ENCODE peak calls at places on chromosome 7, in five cellular contexts. H is upper lobe of right lung; M is CD8-positive, alpha-beta T cell; B is sigmoid colon; R is spleen. F is an unnamed sample. For H3K27me3, the result is how much of the 10 kb centered on the place peaks cover.

GRCh38 chr7:113715981-113716870 is 202.6 kb downstream of the PPP1R3A start:
- DNase-seq in H (no peak), M (no peak), B (no peak), R (no peak), F (no peak)

GRCh38 chr7:33547880-33548279 is 357.5 kb upstream of the BMPER start:
- DNase-seq in H (no peak), M (no peak), B (no peak), R (no peak), F (no peak)

GRCh38 chr7:75958802-75959543 is 35.4 kb downstream of the TMEM120A start:
- DNase-seq in H (no peak), M (no peak), B (no peak), R (no peak), F (no peak)

GRCh38 chr7:28921822-28922221 is 36.3 kb downstream of the TRIL start:
- DNase-seq in H (no peak), M (peak), B (peak), R (no peak), F (no peak)

GRCh38 chr7:116588641-116589594 is 64.1 kb downstream of the CAV1 start:
- DNase-seq in H (no peak), M (no peak), B (no peak), R (no peak), F (no peak)

GRCh38 chr7:150313870-150314269 is 9.3 kb upstream of the LRRC61 start:
- DNase-seq in H (no peak), M (no peak), B (no peak), R (no peak), F (no peak)

GRCh38 chr7:49852619-49853462 is 79.4 kb downstream of the VWC2 start:
- DNase-seq in H (no peak), M (no peak), B (no peak), R (no peak), F (no peak)

GRCh38 chr7:157773361-157773760 is 436.6 kb downstream of the DNAJB6 start:
- DNase-seq in H (no peak), M (no peak), B (no peak), R (peak), F (no peak)

GRCh38 chr7:120742370-120742769 is 115.6 kb downstream of the TSPAN12 start:
- DNase-seq in H (no peak), M (no peak), B (no peak), R (no peak), F (no peak)

GRCh38 chr7:120512701-120513100 is 239.7 kb downstream of the KCND2 start:
- DNase-seq in H (no peak), M (no peak), B (no peak), R (no peak), F (no peak)

GRCh38 chr7:34851431-34851830 is 185.9 kb downstream of the DPY19L1 start:
- DNase-seq in H (no peak), M (no peak), B (no peak), R (no peak), F (no peak)

GRCh38 chr7:105149827-105150226 is 135.8 kb downstream of the KMT2E start:
- DNase-seq in H (no peak), M (no peak), B (no peak), R (no peak), F (no peak)

GRCh38 chr7:118511146-118511545 is 286.6 kb downstream of the ANKRD7 start:
- DNase-seq in H (no peak), M (no peak), B (no peak), R (no peak), F (no peak)

GRCh38 chr7:127396184-127396583 is 3.7 kb upstream of the ZNF800 start:
- DNase-seq in H (peak), M (no peak), B (no peak), R (no peak), F (no peak)

GRCh38 chr7:37833107-37833817 is 15.1 kb upstream of the NME8 start:
- DNase-seq in H (no peak), M (peak), B (peak), R (peak), F (no peak)

GRCh38 chr7:120273476-120273975 is 551 bp downstream of the KCND2 start:
- DNase-seq in H (peak), M (no peak), B (peak), R (no peak), F (no peak)

GRCh38 chr7:102390697-102391484 is 5.3 kb upstream of the PRKRIP1 start:
- DNase-seq in H (peak), M (peak), B (peak), R (peak), F (no peak)

GRCh38 chr7:106039486-106040060 is 72.5 kb downstream of the SYPL1 start:
- DNase-seq in H (no peak), M (no peak), B (peak), R (no peak), F (no peak)

GRCh38 chr7:151736403-151736909 is 140.5 kb downstream of the PRKAG2 start:
- DNase-seq in H (no peak), M (no peak), B (peak), R (no peak), F (no peak)

GRCh38 chr7:30199271-30199670 is 64.5 kb downstream of the MTURN start:
- DNase-seq in H (no peak), M (no peak), B (no peak), R (no peak), F (no peak)

GRCh38 chr7:88040694-88041093 is 106.6 kb downstream of the ADAM22 start:
- DNase-seq in H (no peak), M (no peak), B (no peak), R (no peak), F (no peak)

GRCh38 chr7:156560075-156560474 is 80.5 kb upstream of the RNF32 start:
- DNase-seq in H (no peak), M (no peak), B (no peak), R (no peak), F (no peak)

GRCh38 chr7:153641202-153641601 is 411.0 kb upstream of the DPP6 start:
- DNase-seq in H (no peak), M (no peak), B (peak), R (no peak), F (no peak)

GRCh38 chr7:149313981-149314380 is 52.0 kb downstream of the ZNF783 start:
- DNase-seq in H (no peak), M (no peak), B (no peak), R (no peak), F (no peak)

GRCh38 chr7:150968698-150969482 is 9.2 kb downstream of the KCNH2 start:
- DNase-seq in H (no peak), M (no peak), B (no peak), R (no peak), F (no peak)

GRCh38 chr7:131103997-131104396 is 223.7 kb upstream of the MKLN1 start:
- DNase-seq in H (no peak), M (no peak), B (no peak), R (no peak), F (no peak)

GRCh38 chr7:137441451-137441850 is 97.9 kb upstream of the PTN start:
- DNase-seq in H (no peak), M (no peak), B (no peak), R (no peak), F (no peak)

GRCh38 chr7:130182990-130183389 is 22.2 kb downstream of the TMEM209 start:
- DNase-seq in H (no peak), M (no peak), B (no peak), R (no peak), F (no peak)

GRCh38 chr7:132934017-132934416 is 147.9 kb downstream of the CHCHD3 start:
- DNase-seq in H (no peak), M (no peak), B (no peak), R (no peak), F (no peak)

GRCh38 chr7:157409753-157410727 is 73.2 kb downstream of the DNAJB6 start:
- DNase-seq in H (peak), M (no peak), B (no peak), R (peak), F (no peak)

GRCh38 chr7:36651404-36651803 is 72.9 kb downstream of the AOAH start:
- DNase-seq in H (no peak), M (no peak), B (no peak), R (no peak), F (no peak)

GRCh38 chr7:4781366-4782069 is 6.1 kb downstream of the AP5Z1 start:
- DNase-seq in H (no peak), M (no peak), B (no peak), R (peak), F (no peak)

GRCh38 chr7:14687241-14687640 is 215.3 kb downstream of the DGKB start:
- DNase-seq in H (no peak), M (no peak), B (no peak), R (no peak), F (no peak)

GRCh38 chr7:157409149-157409752 is 72.4 kb downstream of the DNAJB6 start:
- DNase-seq in H (no peak), M (no peak), B (no peak), R (no peak), F (no peak)

GRCh38 chr7:20776214-20776875 is 10.3 kb downstream of the SP8 start:
- DNase-seq in H (no peak), M (no peak), B (no peak), R (no peak), F (no peak)

GRCh38 chr7:20778063-20778721 is 8.5 kb downstream of the SP8 start:
- DNase-seq in H (peak), M (no peak), B (no peak), R (peak), F (no peak)

GRCh38 chr7:20779041-20779440 is 7.6 kb downstream of the SP8 start:
- DNase-seq in H (no peak), M (no peak), B (no peak), R (no peak), F (no peak)

GRCh38 chr7:20777377-20778062 is 9.2 kb downstream of the SP8 start:
- DNase-seq in H (no peak), M (no peak), B (no peak), R (no peak), F (no peak)

GRCh38 chr7:20776942-20777341 is 9.7 kb downstream of the SP8 start:
- DNase-seq in H (no peak), M (no peak), B (no peak), R (no peak), F (no peak)
- H3K27me3 ChIP-seq in H (half or more), M (under half), B (half or more), R (half or more), F (under half)

GRCh38 chr7:102377-102711 is 90.0 kb upstream of the FAM20C start:
- DNase-seq in H (no peak), M (no peak), B (no peak), R (no peak), F (no peak)
- TF ChIP-seq CTCF in H (no peak), M (no peak), B (no peak), R (no peak), F (no peak)

DNA sequence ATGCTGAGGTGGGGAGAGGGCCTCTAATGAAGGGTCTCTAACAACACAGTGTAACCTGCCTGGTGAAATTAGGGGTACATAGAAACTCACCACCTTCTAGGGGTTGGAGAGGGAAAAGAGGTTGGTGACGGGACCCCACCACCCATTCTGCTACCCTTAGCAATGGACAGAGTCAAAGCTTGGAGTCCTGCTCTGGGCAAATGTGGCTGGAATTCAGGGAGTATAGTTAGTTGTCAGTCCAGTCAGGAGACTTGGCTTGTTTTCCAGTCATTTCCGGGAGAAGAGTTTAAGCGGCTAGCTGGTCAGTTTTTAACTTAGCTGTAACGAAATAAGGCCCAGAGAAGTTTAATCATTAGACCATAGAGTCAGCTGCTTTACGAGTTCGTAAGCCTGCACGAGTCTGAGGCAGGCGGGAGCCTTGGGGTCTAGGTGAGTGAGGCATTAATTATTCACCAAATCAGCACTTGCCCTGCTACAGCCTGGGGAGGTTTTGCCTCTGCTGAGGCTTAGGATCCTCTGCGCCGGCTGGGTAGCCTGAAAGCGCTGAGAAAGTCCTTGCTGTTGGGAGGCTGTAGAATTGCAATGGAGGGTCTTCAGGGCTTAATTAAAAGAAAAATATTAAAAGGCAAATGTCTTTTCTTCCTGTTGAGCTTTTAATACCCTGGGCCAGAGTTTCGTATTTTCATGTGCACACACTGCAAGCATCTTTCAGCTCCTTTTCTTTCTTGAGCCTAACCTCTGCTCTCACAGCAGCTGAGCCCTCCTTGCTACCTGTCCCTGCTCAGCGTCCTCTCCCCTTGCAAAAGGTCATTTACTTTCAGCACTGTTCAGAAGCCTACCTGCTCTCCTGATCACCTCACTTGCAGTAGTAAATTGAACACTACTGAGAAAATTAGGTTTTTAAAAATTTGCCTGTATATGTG is 1.5 kb upstream of the LAMB1 start:
- DNase-seq in H (no peak), M (no peak), B (peak), R (no peak), F (no peak)
- H3K27ac ChIP-seq in H (no peak), M (no peak), B (peak), R (peak), F (peak)

GRCh38 chr7:100895701-100895955 is at the start of gene ACHE:
- DNase-seq in H (no peak), M (no peak), B (no peak), R (no peak), F (no peak)
- H3K27me3 ChIP-seq in H (under half), M (under half), B (under half), R (half or more), F (half or more)

DNA sequence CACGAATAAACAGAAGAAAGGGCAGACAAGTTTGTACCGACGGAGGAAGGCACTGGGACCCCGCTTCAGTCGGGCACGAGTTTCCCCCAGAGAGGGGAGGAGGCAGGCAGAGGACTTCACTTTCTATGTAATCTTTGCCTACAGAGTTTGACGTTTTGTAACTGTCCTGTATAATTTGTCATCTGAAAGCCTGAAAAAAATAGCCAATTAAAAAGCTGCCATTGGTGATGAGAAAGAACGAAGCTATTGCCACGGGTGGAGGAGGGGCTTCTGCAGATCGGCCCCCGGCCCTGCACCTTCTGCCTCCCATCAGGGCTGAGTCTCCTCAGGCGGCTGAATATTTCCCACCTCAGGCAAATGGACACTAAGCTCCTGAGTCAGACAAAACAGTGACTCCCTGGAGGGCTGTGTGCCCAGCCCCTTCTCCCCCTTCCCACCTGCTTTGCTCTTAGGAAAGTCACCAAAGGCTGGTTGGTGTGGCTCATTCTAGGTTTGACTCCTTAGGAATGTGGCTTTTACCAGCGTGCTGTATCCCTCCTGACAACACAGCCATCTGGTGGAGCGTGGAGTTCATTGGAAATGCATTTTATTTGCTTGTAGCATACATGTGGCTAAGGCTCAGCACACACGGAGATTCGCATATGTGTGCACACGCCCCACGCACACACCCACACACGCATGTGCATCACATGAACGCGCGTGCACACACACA is 117.4 kb downstream of the VIPR2 start:
- DNase-seq in H (no peak), M (no peak), B (peak), R (no peak), F (no peak)
- TF ChIP-seq CTCF in H (no peak), M (no peak), B (no peak), R (no peak), F (no peak)

GRCh38 chr7:64685741-64686140 is 19.8 kb downstream of the ZNF107 start:
- DNase-seq in H (no peak), M (no peak), B (no peak), R (no peak), F (no peak)
- H3K27ac ChIP-seq in H (no peak), M (no peak), B (no peak), R (peak), F (peak)